ENCODE peak calls at places on chromosomes 13 and 19, in ten cellular contexts. One of them, this sample, is unnamed.

GRCh38 chr13:60162096-60162495 is 1.6 kb downstream of the DIAPH3 start:
- DNase-seq in GM23338: no peak
- DNase-seq in transverse colon: no peak
- DNase-seq in spleen: no peak
- DNase-seq in SK-N-MC: no peak
- DNase-seq in vagina: no peak
- DNase-seq in HCT116: no peak
- DNase-seq in K562: no peak
- DNase-seq in endothelial cell of umbilical vein: peak
- DNase-seq in stomach: no peak
- DNase-seq in this sample: no peak

GRCh38 chr13:67369895-67370660 is 139.9 kb upstream of the PCDH9 start:
- DNase-seq in K562: no peak
- DNase-seq in GM23338: no peak
- DNase-seq in vagina: no peak
- DNase-seq in endothelial cell of umbilical vein: no peak
- DNase-seq in spleen: no peak
- DNase-seq in SK-N-MC: peak
- DNase-seq in stomach: no peak
- DNase-seq in HCT116: no peak
- DNase-seq in transverse colon: no peak
- DNase-seq in this sample: no peak

GRCh38 chr13:107231941-107232340 is 664.0 kb upstream of the ARGLU1 start:
- DNase-seq in transverse colon: no peak
- DNase-seq in HCT116: no peak
- DNase-seq in SK-N-MC: no peak
- DNase-seq in GM23338: no peak
- DNase-seq in vagina: no peak
- DNase-seq in endothelial cell of umbilical vein: no peak
- DNase-seq in stomach: no peak
- DNase-seq in K562: no peak
- DNase-seq in spleen: no peak
- DNase-seq in this sample: no peak

GRCh38 chr19:862529-863304 is 3.3 kb downstream of the CFD start:
- DNase-seq in K562: peak
- DNase-seq in vagina: no peak
- DNase-seq in GM23338: peak
- DNase-seq in spleen: peak
- DNase-seq in SK-N-MC: no peak
- DNase-seq in stomach: peak
- DNase-seq in endothelial cell of umbilical vein: peak
- DNase-seq in transverse colon: peak
- DNase-seq in HCT116: no peak
- DNase-seq in this sample: no peak

GRCh38 chr13:30346159-30346788 is 38.9 kb upstream of the KATNAL1 start:
- DNase-seq in transverse colon: peak
- DNase-seq in HCT116: no peak
- DNase-seq in spleen: peak
- DNase-seq in vagina: no peak
- DNase-seq in endothelial cell of umbilical vein: no peak
- DNase-seq in stomach: peak
- DNase-seq in K562: no peak
- DNase-seq in SK-N-MC: no peak
- DNase-seq in GM23338: no peak
- DNase-seq in this sample: no peak

GRCh38 chr19:42762782-42763181 is 2.7 kb downstream of the PSG8 start:
- DNase-seq in vagina: no peak
- DNase-seq in GM23338: no peak
- DNase-seq in HCT116: no peak
- DNase-seq in stomach: no peak
- DNase-seq in transverse colon: no peak
- DNase-seq in SK-N-MC: no peak
- DNase-seq in endothelial cell of umbilical vein: no peak
- DNase-seq in K562: no peak
- DNase-seq in spleen: no peak
- DNase-seq in this sample: no peak

GRCh38 chr13:94195715-94196114 is 283.8 kb downstream of the DCT start:
- DNase-seq in transverse colon: no peak
- DNase-seq in stomach: no peak
- DNase-seq in GM23338: no peak
- DNase-seq in HCT116: no peak
- DNase-seq in K562: no peak
- DNase-seq in SK-N-MC: no peak
- DNase-seq in endothelial cell of umbilical vein: no peak
- DNase-seq in vagina: no peak
- DNase-seq in spleen: no peak
- DNase-seq in this sample: no peak

GRCh38 chr13:93309886-93310520 is 83.4 kb downstream of the GPC6 start:
- DNase-seq in SK-N-MC: no peak
- DNase-seq in transverse colon: no peak
- DNase-seq in GM23338: no peak
- DNase-seq in endothelial cell of umbilical vein: no peak
- DNase-seq in spleen: no peak
- DNase-seq in HCT116: no peak
- DNase-seq in stomach: no peak
- DNase-seq in K562: peak
- DNase-seq in vagina: no peak
- DNase-seq in this sample: no peak

GRCh38 chr13:83498486-83499190 is 383.6 kb downstream of the SLITRK1 start:
- DNase-seq in GM23338: no peak
- DNase-seq in K562: no peak
- DNase-seq in spleen: no peak
- DNase-seq in HCT116: no peak
- DNase-seq in transverse colon: no peak
- DNase-seq in SK-N-MC: no peak
- DNase-seq in endothelial cell of umbilical vein: no peak
- DNase-seq in vagina: no peak
- DNase-seq in stomach: no peak
- DNase-seq in this sample: no peak

GRCh38 chr13:111336666-111337065 is 16.2 kb downstream of the TEX29 start:
- DNase-seq in spleen: no peak
- DNase-seq in endothelial cell of umbilical vein: no peak
- DNase-seq in vagina: no peak
- DNase-seq in K562: no peak
- DNase-seq in HCT116: no peak
- DNase-seq in GM23338: no peak
- DNase-seq in SK-N-MC: no peak
- DNase-seq in stomach: no peak
- DNase-seq in transverse colon: no peak
- DNase-seq in this sample: no peak

GRCh38 chr13:111337206-111337605 is 16.8 kb downstream of the TEX29 start:
- DNase-seq in stomach: no peak
- DNase-seq in SK-N-MC: no peak
- DNase-seq in K562: no peak
- DNase-seq in GM23338: no peak
- DNase-seq in transverse colon: no peak
- DNase-seq in HCT116: no peak
- DNase-seq in vagina: peak
- DNase-seq in spleen: no peak
- DNase-seq in endothelial cell of umbilical vein: no peak
- DNase-seq in this sample: no peak

GRCh38 chr13:111338841-111339240 is 18.4 kb downstream of the TEX29 start:
- DNase-seq in spleen: no peak
- DNase-seq in endothelial cell of umbilical vein: no peak
- DNase-seq in K562: no peak
- DNase-seq in GM23338: no peak
- DNase-seq in SK-N-MC: no peak
- DNase-seq in transverse colon: no peak
- DNase-seq in vagina: no peak
- DNase-seq in HCT116: no peak
- DNase-seq in stomach: no peak
- DNase-seq in this sample: no peak

GRCh38 chr13:111337741-111338140 is 17.3 kb downstream of the TEX29 start:
- DNase-seq in GM23338: no peak
- DNase-seq in stomach: no peak
- DNase-seq in endothelial cell of umbilical vein: no peak
- DNase-seq in transverse colon: no peak
- DNase-seq in SK-N-MC: no peak
- DNase-seq in spleen: no peak
- DNase-seq in HCT116: no peak
- DNase-seq in vagina: peak
- DNase-seq in K562: no peak
- DNase-seq in this sample: no peak

DNA sequence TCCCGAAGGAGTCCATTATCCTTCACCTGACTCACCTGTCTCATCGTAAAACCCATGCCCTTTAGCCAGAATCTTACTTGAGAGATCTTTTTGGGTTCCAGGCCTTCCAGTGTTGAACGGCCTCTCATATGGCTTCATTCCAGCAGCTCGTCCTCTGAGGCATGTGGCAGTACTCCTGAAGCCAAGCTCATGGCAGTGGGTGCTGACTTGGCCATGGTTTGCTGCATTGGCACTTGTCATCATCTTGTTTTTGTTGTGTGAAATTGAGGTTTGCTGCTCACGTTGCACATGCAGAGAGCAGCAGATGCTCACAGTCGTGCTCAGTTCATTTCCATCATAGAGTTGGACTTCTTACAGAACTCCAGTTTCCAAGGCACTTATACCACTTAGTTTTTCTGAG is 14.8 kb downstream of the TEX29 start:
- DNase-seq in endothelial cell of umbilical vein: no peak
- DNase-seq in GM23338: no peak
- DNase-seq in spleen: no peak
- DNase-seq in transverse colon: no peak
- DNase-seq in HCT116: no peak
- DNase-seq in SK-N-MC: no peak
- DNase-seq in vagina: peak
- DNase-seq in K562: no peak
- DNase-seq in stomach: no peak
- DNase-seq in this sample: no peak
- TF ChIP-seq POLR2AphosphoS5 in endothelial cell of umbilical vein: no peak
- TF ChIP-seq POLR2AphosphoS5 in GM23338: no peak
- TF ChIP-seq POLR2AphosphoS5 in spleen: no peak
- TF ChIP-seq POLR2AphosphoS5 in transverse colon: no peak
- TF ChIP-seq POLR2AphosphoS5 in HCT116: no peak
- TF ChIP-seq POLR2AphosphoS5 in SK-N-MC: no peak
- TF ChIP-seq POLR2AphosphoS5 in vagina: no peak
- TF ChIP-seq POLR2AphosphoS5 in K562: no peak
- TF ChIP-seq POLR2AphosphoS5 in stomach: no peak
- TF ChIP-seq POLR2AphosphoS5 in this sample: no peak

DNA sequence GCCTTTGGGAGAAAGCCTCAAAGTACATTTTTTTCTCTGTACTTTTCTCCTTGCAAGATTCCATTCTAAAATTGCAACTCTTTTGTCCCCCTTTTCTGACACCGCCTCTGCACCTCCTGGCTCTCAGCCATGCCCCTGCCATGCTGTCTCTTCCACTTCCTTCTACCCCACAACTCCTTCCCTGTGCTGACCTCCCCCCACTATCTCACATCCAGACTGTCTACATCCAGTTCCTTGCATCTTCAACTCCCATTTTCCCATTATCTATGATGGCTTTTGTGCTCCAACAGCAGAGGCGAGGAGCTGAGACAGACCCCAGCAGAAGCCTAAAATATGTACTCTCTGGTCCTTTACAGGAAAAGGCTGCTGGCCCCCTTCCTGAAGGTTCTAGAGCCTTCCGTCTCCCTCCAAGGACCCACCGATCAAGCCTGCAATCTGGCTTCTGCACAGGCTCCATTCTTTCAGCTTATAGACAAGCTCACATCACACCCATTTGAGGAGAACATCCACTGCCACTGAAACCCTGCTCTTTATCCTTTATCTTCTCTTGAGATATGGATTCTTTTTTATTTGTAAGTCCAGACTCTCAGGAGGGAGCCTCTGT is 50.2 kb downstream of the RFX2 start:
- DNase-seq in HCT116: no peak
- DNase-seq in endothelial cell of umbilical vein: no peak
- DNase-seq in K562: no peak
- DNase-seq in spleen: no peak
- DNase-seq in stomach: no peak
- DNase-seq in transverse colon: peak
- DNase-seq in SK-N-MC: no peak
- DNase-seq in GM23338: no peak
- DNase-seq in vagina: no peak
- DNase-seq in this sample: no peak
- H3K27ac ChIP-seq in HCT116: no peak
- H3K27ac ChIP-seq in endothelial cell of umbilical vein: peak
- H3K27ac ChIP-seq in K562: peak
- H3K27ac ChIP-seq in spleen: no peak
- H3K27ac ChIP-seq in stomach: peak
- H3K27ac ChIP-seq in transverse colon: peak
- H3K27ac ChIP-seq in SK-N-MC: no peak
- H3K27ac ChIP-seq in GM23338: no peak
- H3K27ac ChIP-seq in vagina: peak
- H3K27ac ChIP-seq in this sample: peak

GRCh38 chr19:38377052-38377451 is 2.7 kb downstream of the PSMD8 start:
- DNase-seq in spleen: no peak
- DNase-seq in SK-N-MC: no peak
- DNase-seq in endothelial cell of umbilical vein: no peak
- DNase-seq in stomach: no peak
- DNase-seq in transverse colon: no peak
- DNase-seq in GM23338: no peak
- DNase-seq in HCT116: no peak
- DNase-seq in vagina: no peak
- DNase-seq in K562: no peak
- DNase-seq in this sample: no peak
- H3K4me3 ChIP-seq in spleen: no peak
- H3K4me3 ChIP-seq in SK-N-MC: no peak
- H3K4me3 ChIP-seq in endothelial cell of umbilical vein: no peak
- H3K4me3 ChIP-seq in stomach: no peak
- H3K4me3 ChIP-seq in transverse colon: no peak
- H3K4me3 ChIP-seq in GM23338: no peak
- H3K4me3 ChIP-seq in HCT116: no peak
- H3K4me3 ChIP-seq in vagina: no peak
- H3K4me3 ChIP-seq in K562: no peak
- H3K4me3 ChIP-seq in this sample: no peak

GRCh38 chr13:51770160-51770559 is 33.8 kb downstream of the DHRS12 start:
- DNase-seq in SK-N-MC: no peak
- DNase-seq in vagina: no peak
- DNase-seq in GM23338: no peak
- DNase-seq in transverse colon: no peak
- DNase-seq in K562: no peak
- DNase-seq in HCT116: no peak
- DNase-seq in stomach: no peak
- DNase-seq in endothelial cell of umbilical vein: no peak
- DNase-seq in spleen: no peak
- DNase-seq in this sample: no peak

GRCh38 chr13:51769455-51770127 is 34.4 kb downstream of the DHRS12 start:
- DNase-seq in spleen: no peak
- DNase-seq in stomach: peak
- DNase-seq in vagina: no peak
- DNase-seq in endothelial cell of umbilical vein: no peak
- DNase-seq in SK-N-MC: no peak
- DNase-seq in transverse colon: no peak
- DNase-seq in GM23338: no peak
- DNase-seq in K562: no peak
- DNase-seq in HCT116: no peak
- DNase-seq in this sample: no peak

GRCh38 chr13:51768976-51769375 is 35.0 kb downstream of the DHRS12 start:
- DNase-seq in transverse colon: no peak
- DNase-seq in stomach: no peak
- DNase-seq in endothelial cell of umbilical vein: no peak
- DNase-seq in spleen: no peak
- DNase-seq in vagina: no peak
- DNase-seq in GM23338: no peak
- DNase-seq in HCT116: no peak
- DNase-seq in SK-N-MC: no peak
- DNase-seq in K562: no peak
- DNase-seq in this sample: no peak

GRCh38 chr13:51767100-51767499 is 36.9 kb downstream of the DHRS12 start:
- DNase-seq in GM23338: peak
- DNase-seq in K562: no peak
- DNase-seq in HCT116: no peak
- DNase-seq in endothelial cell of umbilical vein: no peak
- DNase-seq in vagina: no peak
- DNase-seq in transverse colon: no peak
- DNase-seq in SK-N-MC: no peak
- DNase-seq in spleen: no peak
- DNase-seq in stomach: no peak
- DNase-seq in this sample: no peak

GRCh38 chr13:51768378-51768921 is 35.5 kb downstream of the DHRS12 start:
- DNase-seq in stomach: no peak
- DNase-seq in SK-N-MC: no peak
- DNase-seq in transverse colon: no peak
- DNase-seq in HCT116: no peak
- DNase-seq in vagina: no peak
- DNase-seq in GM23338: peak
- DNase-seq in endothelial cell of umbilical vein: no peak
- DNase-seq in K562: no peak
- DNase-seq in spleen: no peak
- DNase-seq in this sample: no peak
- TF ChIP-seq POLR2AphosphoS5 in stomach: no peak
- TF ChIP-seq POLR2AphosphoS5 in SK-N-MC: no peak
- TF ChIP-seq POLR2AphosphoS5 in transverse colon: no peak
- TF ChIP-seq POLR2AphosphoS5 in HCT116: no peak
- TF ChIP-seq POLR2AphosphoS5 in vagina: no peak
- TF ChIP-seq POLR2AphosphoS5 in GM23338: peak
- TF ChIP-seq POLR2AphosphoS5 in endothelial cell of umbilical vein: no peak
- TF ChIP-seq POLR2AphosphoS5 in K562: no peak
- TF ChIP-seq POLR2AphosphoS5 in spleen: peak
- TF ChIP-seq POLR2AphosphoS5 in this sample: no peak